ENCODE peak calls at places on chromosomes 13 and 19, in six cellular contexts. One of them, this sample, is unnamed.

GRCh38 chr13:114101831-114102520 is 30.4 kb downstream of the RASA3 start:
- DNase-seq in esophagus muscularis mucosa: no peak
- DNase-seq in HCT116: no peak
- DNase-seq in cardiac muscle cell: no peak
- DNase-seq in psoas muscle: peak; percentile 24
- DNase-seq in kidney epithelial cell: no peak
- DNase-seq in this sample: no peak

GRCh38 chr13:97715763-97716162 is 237.7 kb upstream of the IPO5 start:
- DNase-seq in esophagus muscularis mucosa: no peak
- DNase-seq in HCT116: no peak
- DNase-seq in cardiac muscle cell: no peak
- DNase-seq in psoas muscle: no peak
- DNase-seq in kidney epithelial cell: no peak
- DNase-seq in this sample: no peak

GRCh38 chr13:73809561-73809960 is 324.6 kb downstream of the KLF12 start:
- DNase-seq in esophagus muscularis mucosa: no peak
- DNase-seq in HCT116: no peak
- DNase-seq in cardiac muscle cell: no peak
- DNase-seq in psoas muscle: no peak
- DNase-seq in kidney epithelial cell: peak; percentile 39
- DNase-seq in this sample: no peak

GRCh38 chr13:46484561-46484960 is 68.4 kb upstream of the LRCH1 start:
- DNase-seq in esophagus muscularis mucosa: no peak
- DNase-seq in HCT116: no peak
- DNase-seq in cardiac muscle cell: no peak
- DNase-seq in psoas muscle: no peak
- DNase-seq in kidney epithelial cell: no peak
- DNase-seq in this sample: no peak

GRCh38 chr19:3108775-3109174 is 14.6 kb downstream of the GNA11 start:
- DNase-seq in esophagus muscularis mucosa: no peak
- DNase-seq in HCT116: no peak
- DNase-seq in cardiac muscle cell: peak; percentile 75
- DNase-seq in psoas muscle: peak; percentile 57
- DNase-seq in kidney epithelial cell: no peak
- DNase-seq in this sample: peak; percentile 88

GRCh38 chr13:21501709-21502108 is 42.6 kb upstream of the ZDHHC20 start:
- DNase-seq in esophagus muscularis mucosa: no peak
- DNase-seq in HCT116: no peak
- DNase-seq in cardiac muscle cell: no peak
- DNase-seq in psoas muscle: no peak
- DNase-seq in kidney epithelial cell: no peak
- DNase-seq in this sample: peak; percentile 49

GRCh38 chr19:35858311-35858710 is 1.6 kb downstream of the KIRREL2 start:
- DNase-seq in esophagus muscularis mucosa: no peak
- DNase-seq in HCT116: no peak
- DNase-seq in cardiac muscle cell: no peak
- DNase-seq in psoas muscle: no peak
- DNase-seq in kidney epithelial cell: no peak
- DNase-seq in this sample: no peak

GRCh38 chr13:95540848-95541247 is 11.7 kb upstream of the CLDN10 start:
- DNase-seq in esophagus muscularis mucosa: no peak
- DNase-seq in HCT116: no peak
- DNase-seq in cardiac muscle cell: peak; percentile 26
- DNase-seq in psoas muscle: peak; percentile 49
- DNase-seq in kidney epithelial cell: no peak
- DNase-seq in this sample: no peak

GRCh38 chr13:113455384-113455783 is 2.1 kb upstream of the ADPRHL1 start:
- DNase-seq in esophagus muscularis mucosa: no peak
- DNase-seq in HCT116: no peak
- DNase-seq in cardiac muscle cell: no peak
- DNase-seq in psoas muscle: no peak
- DNase-seq in kidney epithelial cell: no peak
- DNase-seq in this sample: peak; percentile 28

GRCh38 chr19:47227347-47228167 is 3.4 kb downstream of the BBC3 start:
- DNase-seq in esophagus muscularis mucosa: peak; percentile 98
- DNase-seq in HCT116: peak; percentile 87
- DNase-seq in cardiac muscle cell: peak; percentile 82
- DNase-seq in psoas muscle: peak; percentile 93
- DNase-seq in kidney epithelial cell: peak; percentile 78
- DNase-seq in this sample: peak; percentile 96

GRCh38 chr19:11756965-11757364 is 9.8 kb upstream of the ZNF441 start:
- DNase-seq in esophagus muscularis mucosa: no peak
- DNase-seq in HCT116: no peak
- DNase-seq in cardiac muscle cell: no peak
- DNase-seq in psoas muscle: no peak
- DNase-seq in kidney epithelial cell: no peak
- DNase-seq in this sample: no peak

GRCh38 chr19:56660381-56661105 is 11.0 kb downstream of the ZNF835 start:
- DNase-seq in esophagus muscularis mucosa: no peak
- DNase-seq in HCT116: no peak
- DNase-seq in cardiac muscle cell: no peak
- DNase-seq in psoas muscle: peak; percentile 31
- DNase-seq in kidney epithelial cell: no peak
- DNase-seq in this sample: no peak

GRCh38 chr19:39303373-39304184 is 7.4 kb downstream of the IFNL1 start:
- DNase-seq in esophagus muscularis mucosa: no peak
- DNase-seq in HCT116: no peak
- DNase-seq in cardiac muscle cell: no peak
- DNase-seq in psoas muscle: no peak
- DNase-seq in kidney epithelial cell: no peak
- DNase-seq in this sample: peak; percentile 82
- H3K27me3 ChIP-seq in esophagus muscularis mucosa: peaks cover 26% of the 10 kb centered on the region
- H3K27me3 ChIP-seq in HCT116: no peaks in the 10 kb centered on the region
- H3K27me3 ChIP-seq in cardiac muscle cell: no peaks in the 10 kb centered on the region
- H3K27me3 ChIP-seq in psoas muscle: peaks cover 46% of the 10 kb centered on the region
- H3K27me3 ChIP-seq in kidney epithelial cell: peaks cover 39% of the 10 kb centered on the region
- H3K27me3 ChIP-seq in this sample: peaks cover 35% of the 10 kb centered on the region

GRCh38 chr19:41239363-41239762 is 20.3 kb downstream of the AXL start:
- DNase-seq in esophagus muscularis mucosa: no peak
- DNase-seq in HCT116: no peak
- DNase-seq in cardiac muscle cell: no peak
- DNase-seq in psoas muscle: no peak
- DNase-seq in kidney epithelial cell: no peak
- DNase-seq in this sample: no peak

GRCh38 chr19:41239961-41240574 is 21.0 kb downstream of the AXL start:
- DNase-seq in esophagus muscularis mucosa: no peak
- DNase-seq in HCT116: no peak
- DNase-seq in cardiac muscle cell: no peak
- DNase-seq in psoas muscle: no peak
- DNase-seq in kidney epithelial cell: no peak
- DNase-seq in this sample: no peak

GRCh38 chr19:41234512-41235208 is 15.6 kb downstream of the AXL start:
- DNase-seq in esophagus muscularis mucosa: no peak
- DNase-seq in HCT116: no peak
- DNase-seq in cardiac muscle cell: no peak
- DNase-seq in psoas muscle: no peak
- DNase-seq in kidney epithelial cell: no peak
- DNase-seq in this sample: no peak

GRCh38 chr19:41235480-41235879 is 16.5 kb downstream of the AXL start:
- DNase-seq in esophagus muscularis mucosa: no peak
- DNase-seq in HCT116: no peak
- DNase-seq in cardiac muscle cell: no peak
- DNase-seq in psoas muscle: no peak
- DNase-seq in kidney epithelial cell: no peak
- DNase-seq in this sample: no peak

GRCh38 chr19:41238244-41238643 is 19.2 kb downstream of the AXL start:
- DNase-seq in esophagus muscularis mucosa: no peak
- DNase-seq in HCT116: no peak
- DNase-seq in cardiac muscle cell: no peak
- DNase-seq in psoas muscle: no peak
- DNase-seq in kidney epithelial cell: no peak
- DNase-seq in this sample: no peak
- H3K4me3 ChIP-seq in esophagus muscularis mucosa: no peak overlapping the region
- H3K4me3 ChIP-seq in HCT116: no peak overlapping the region
- H3K4me3 ChIP-seq in cardiac muscle cell: no peak overlapping the region
- H3K4me3 ChIP-seq in psoas muscle: no peak overlapping the region
- H3K4me3 ChIP-seq in kidney epithelial cell: no peak overlapping the region
- H3K4me3 ChIP-seq in this sample: no peak overlapping the region

GRCh38 chr19:409515-410242 is 732 bp upstream of the C2CD4C start:
- DNase-seq in esophagus muscularis mucosa: no peak
- DNase-seq in HCT116: no peak
- DNase-seq in cardiac muscle cell: peak; percentile 30
- DNase-seq in psoas muscle: no peak
- DNase-seq in kidney epithelial cell: no peak
- DNase-seq in this sample: peak; percentile 85
- H3K27me3 ChIP-seq in esophagus muscularis mucosa: peaks cover 34% of the 10 kb centered on the region
- H3K27me3 ChIP-seq in HCT116: peaks cover 4% of the 10 kb centered on the region
- H3K27me3 ChIP-seq in cardiac muscle cell: peaks cover 19% of the 10 kb centered on the region
- H3K27me3 ChIP-seq in psoas muscle: peaks cover 69% of the 10 kb centered on the region
- H3K27me3 ChIP-seq in kidney epithelial cell: peaks cover 64% of the 10 kb centered on the region
- H3K27me3 ChIP-seq in this sample: peaks cover 10% of the 10 kb centered on the region

GRCh38 chr19:58401825-58402433 is 6.5 kb downstream of the RNF225 start:
- DNase-seq in esophagus muscularis mucosa: no peak
- DNase-seq in HCT116: no peak
- DNase-seq in cardiac muscle cell: no peak
- DNase-seq in psoas muscle: no peak
- DNase-seq in kidney epithelial cell: no peak
- DNase-seq in this sample: no peak

GRCh38 chr19:58398545-58398944 is 3.1 kb downstream of the RNF225 start:
- DNase-seq in esophagus muscularis mucosa: no peak
- DNase-seq in HCT116: no peak
- DNase-seq in cardiac muscle cell: no peak
- DNase-seq in psoas muscle: no peak
- DNase-seq in kidney epithelial cell: no peak
- DNase-seq in this sample: no peak

GRCh38 chr19:58399903-58400637 is 4.6 kb downstream of the RNF225 start:
- DNase-seq in esophagus muscularis mucosa: no peak
- DNase-seq in HCT116: no peak
- DNase-seq in cardiac muscle cell: no peak
- DNase-seq in psoas muscle: no peak
- DNase-seq in kidney epithelial cell: no peak
- DNase-seq in this sample: no peak

GRCh38 chr19:58400916-58401824 is 5.7 kb downstream of the RNF225 start:
- DNase-seq in esophagus muscularis mucosa: peak; percentile 100
- DNase-seq in HCT116: peak; percentile 99
- DNase-seq in cardiac muscle cell: peak; percentile 99
- DNase-seq in psoas muscle: peak; percentile 100
- DNase-seq in kidney epithelial cell: peak; percentile 93
- DNase-seq in this sample: peak; percentile 100

DNA sequence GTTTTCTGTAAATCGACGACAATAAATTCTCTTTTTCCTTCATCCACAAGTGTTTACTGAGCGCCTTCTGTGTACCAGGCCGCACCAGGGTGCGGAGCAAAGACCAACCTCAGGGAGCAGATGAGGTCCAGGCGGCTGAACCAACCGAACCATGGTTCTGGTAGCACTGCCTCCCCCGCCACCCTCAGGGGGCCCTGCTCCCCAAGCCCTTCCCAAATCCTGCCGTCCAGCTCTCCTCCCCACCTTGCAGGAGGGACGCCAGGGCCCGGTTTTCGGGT is 5.1 kb downstream of the RNF225 start:
- DNase-seq in esophagus muscularis mucosa: no peak
- DNase-seq in HCT116: no peak
- DNase-seq in cardiac muscle cell: no peak
- DNase-seq in psoas muscle: no peak
- DNase-seq in kidney epithelial cell: no peak
- DNase-seq in this sample: peak; percentile 54
- H3K4me3 ChIP-seq in esophagus muscularis mucosa: peak overlapping the region; percentile 65
- H3K4me3 ChIP-seq in HCT116: peak overlapping the region; percentile 45
- H3K4me3 ChIP-seq in cardiac muscle cell: peak overlapping the region; percentile 35
- H3K4me3 ChIP-seq in psoas muscle: peak overlapping the region; percentile 69
- H3K4me3 ChIP-seq in kidney epithelial cell: peak overlapping the region; percentile 60
- H3K4me3 ChIP-seq in this sample: peak overlapping the region; percentile 69

GRCh38 chr19:40601061-40601973 is at the start of gene LTBP4:
- DNase-seq in esophagus muscularis mucosa: no peak
- DNase-seq in HCT116: no peak
- DNase-seq in cardiac muscle cell: peak; percentile 70
- DNase-seq in psoas muscle: peak; percentile 62
- DNase-seq in kidney epithelial cell: no peak
- DNase-seq in this sample: no peak
- H3K27me3 ChIP-seq in esophagus muscularis mucosa: peaks cover 14% of the 10 kb centered on the region
- H3K27me3 ChIP-seq in HCT116: no peaks in the 10 kb centered on the region
- H3K27me3 ChIP-seq in cardiac muscle cell: peaks cover 11% of the 10 kb centered on the region
- H3K27me3 ChIP-seq in psoas muscle: peaks cover 43% of the 10 kb centered on the region
- H3K27me3 ChIP-seq in kidney epithelial cell: peaks cover 8% of the 10 kb centered on the region
- H3K27me3 ChIP-seq in this sample: peaks cover 67% of the 10 kb centered on the region